ENCODE peak calls at places on chromosomes 6 and 20, in six cellular contexts. C is astrocyte of the spinal cord, N is hepatocyte, I is endothelial cell of umbilical vein, T is heart left ventricle, E is sigmoid colon. B is an unnamed sample.
A peak's percentile ranks its signal among the peaks of the same experiment; 100 is the strongest.

GRCh38 chr6:56204134-56204533 is 43.2 kb downstream of the COL21A1 start:
- DNase-seq in C (no peak), N (no peak), I (no peak), T (no peak), E (no peak), B (no peak)

GRCh38 chr6:40532349-40533028 is 54.7 kb downstream of the LRFN2 start:
- DNase-seq in C (no peak), N (no peak), I (no peak), T (no peak), E (no peak), B (no peak)

GRCh38 chr6:113642714-113643442 is 214.3 kb upstream of the MARCKS start:
- DNase-seq in C (no peak), N (peak; percentile 94), I (peak; percentile 57), T (peak; percentile 24), E (no peak), B (no peak)

GRCh38 chr6:41578714-41579610 is 32.8 kb downstream of the FOXP4 start:
- DNase-seq in C (peak; percentile 14), N (no peak), I (no peak), T (no peak), E (no peak), B (no peak)

GRCh38 chr6:139881251-139881650 is 506.8 kb upstream of the CITED2 start:
- DNase-seq in C (no peak), N (no peak), I (no peak), T (no peak), E (no peak), B (no peak)

GRCh38 chr20:60529149-60529548 is 570.9 kb downstream of the CDH26 start:
- DNase-seq in C (no peak), N (no peak), I (no peak), T (no peak), E (no peak), B (no peak)

GRCh38 chr20:56592817-56593216 is 36.3 kb upstream of the TFAP2C start:
- DNase-seq in C (no peak), N (no peak), I (no peak), T (no peak), E (no peak), B (no peak)

GRCh38 chr20:1949711-1950110 is 44.1 kb downstream of the PDYN start:
- DNase-seq in C (no peak), N (no peak), I (no peak), T (no peak), E (peak; percentile 61), B (no peak)

GRCh38 chr6:29510202-29510601 is 22.4 kb upstream of the MAS1L start:
- DNase-seq in C (peak; percentile 3), N (no peak), I (no peak), T (no peak), E (no peak), B (no peak)

GRCh38 chr6:151240036-151240685 is 394 bp downstream of the AKAP12 start:
- DNase-seq in C (peak; percentile 88), N (peak; percentile 83), I (peak; percentile 73), T (peak; percentile 90), E (peak; percentile 97), B (no peak)

GRCh38 chr20:59004493-59004762 is 2.6 kb downstream of the CTSZ start:
- DNase-seq in C (no peak), N (no peak), I (no peak), T (peak; percentile 73), E (peak; percentile 80), B (no peak)

GRCh38 chr6:143337201-143337949 is 113.1 kb downstream of the ADAT2 start:
- DNase-seq in C (no peak), N (peak; percentile 38), I (peak; percentile 31), T (peak; percentile 52), E (no peak), B (no peak)

GRCh38 chr6:75505426-75505825 is 11.8 kb upstream of the FILIP1 start:
- DNase-seq in C (no peak), N (no peak), I (peak; percentile 28), T (no peak), E (no peak), B (no peak)

GRCh38 chr20:64229537-64230061 is 25.9 kb upstream of the PCMTD2 start:
- DNase-seq in C (no peak), N (peak; percentile 59), I (no peak), T (peak; percentile 7), E (no peak), B (no peak)

GRCh38 chr6:90403489-90404381 is 107.1 kb upstream of the BACH2 start:
- DNase-seq in C (peak; percentile 86), N (peak; percentile 68), I (no peak), T (peak; percentile 49), E (no peak), B (no peak)

GRCh38 chr20:2700913-2701620 is 8.5 kb downstream of the EBF4 start:
- DNase-seq in C (no peak), N (no peak), I (no peak), T (no peak), E (no peak), B (no peak)

GRCh38 chr20:4873396-4873795 is 127.9 kb downstream of the SLC23A2 start:
- DNase-seq in C (no peak), N (no peak), I (no peak), T (no peak), E (no peak), B (no peak)

GRCh38 chr6:144330588-144330987 is 45.5 kb downstream of the UTRN start:
- DNase-seq in C (no peak), N (peak; percentile 61), I (no peak), T (no peak), E (no peak), B (no peak)

GRCh38 chr20:60071965-60072364 is 113.7 kb downstream of the CDH26 start:
- DNase-seq in C (peak; percentile 34), N (no peak), I (no peak), T (no peak), E (no peak), B (no peak)

GRCh38 chr6:43796910-43797890 is 27.2 kb downstream of the VEGFA start:
- DNase-seq in C (no peak), N (no peak), I (no peak), T (no peak), E (no peak), B (no peak)

GRCh38 chr6:159693128-159693893 is at the start of gene SOD2:
- DNase-seq in C (peak; percentile 81), N (peak; percentile 92), I (peak; percentile 84), T (peak; percentile 92), E (peak; percentile 93), B (no peak)

GRCh38 chr20:63536241-63536977 is 767 bp downstream of the PTK6 start:
- DNase-seq in C (peak; percentile 37), N (no peak), I (no peak), T (peak; percentile 33), E (no peak), B (no peak)

GRCh38 chr6:19803331-19804330 is 33.5 kb upstream of the ID4 start:
- DNase-seq in C (peak; percentile 37), N (peak; percentile 18), I (no peak), T (no peak), E (no peak), B (no peak)

GRCh38 chr20:41639630-41640029 is 21.5 kb upstream of the CHD6 start:
- DNase-seq in C (no peak), N (no peak), I (no peak), T (no peak), E (no peak), B (no peak)

GRCh38 chr6:98366406-98366805 is 468.0 kb upstream of the POU3F2 start:
- DNase-seq in C (no peak), N (no peak), I (no peak), T (no peak), E (no peak), B (no peak)

GRCh38 chr6:33320315-33321181 is 3.0 kb upstream of the ZBTB22 start:
- DNase-seq in C (peak; percentile 87), N (peak; percentile 44), I (peak; percentile 66), T (peak; percentile 68), E (peak; percentile 82), B (no peak)

GRCh38 chr6:147954938-147955337 is 387.7 kb upstream of the SASH1 start:
- DNase-seq in C (no peak), N (no peak), I (no peak), T (no peak), E (no peak), B (no peak)

GRCh38 chr6:28312939-28313338 is 23.0 kb downstream of the ZSCAN31 start:
- DNase-seq in C (no peak), N (no peak), I (no peak), T (no peak), E (no peak), B (no peak)

GRCh38 chr20:62371588-62372041 is 4.5 kb upstream of the LAMA5 start:
- DNase-seq in C (no peak), N (no peak), I (no peak), T (no peak), E (no peak), B (no peak)

GRCh38 chr6:31197559-31198305 is 27.2 kb upstream of the POU5F1 start:
- DNase-seq in C (peak; percentile 81), N (peak; percentile 90), I (peak; percentile 74), T (peak; percentile 95), E (peak; percentile 95), B (no peak)
- TF ChIP-seq CTCF in C (no peak), N (no peak), I (no peak), T (no peak), E (no peak), B (peak; percentile 12)

GRCh38 chr6:79928478-79928998 is 18.8 kb downstream of the ELOVL4 start:
- DNase-seq in C (no peak), N (no peak), I (no peak), T (no peak), E (no peak), B (no peak)
- H3K4me3 ChIP-seq in C (no peak overlapping the region), N (no peak overlapping the region), I (no peak overlapping the region), T (no peak overlapping the region), E (no peak overlapping the region), B (no peak overlapping the region)

DNA sequence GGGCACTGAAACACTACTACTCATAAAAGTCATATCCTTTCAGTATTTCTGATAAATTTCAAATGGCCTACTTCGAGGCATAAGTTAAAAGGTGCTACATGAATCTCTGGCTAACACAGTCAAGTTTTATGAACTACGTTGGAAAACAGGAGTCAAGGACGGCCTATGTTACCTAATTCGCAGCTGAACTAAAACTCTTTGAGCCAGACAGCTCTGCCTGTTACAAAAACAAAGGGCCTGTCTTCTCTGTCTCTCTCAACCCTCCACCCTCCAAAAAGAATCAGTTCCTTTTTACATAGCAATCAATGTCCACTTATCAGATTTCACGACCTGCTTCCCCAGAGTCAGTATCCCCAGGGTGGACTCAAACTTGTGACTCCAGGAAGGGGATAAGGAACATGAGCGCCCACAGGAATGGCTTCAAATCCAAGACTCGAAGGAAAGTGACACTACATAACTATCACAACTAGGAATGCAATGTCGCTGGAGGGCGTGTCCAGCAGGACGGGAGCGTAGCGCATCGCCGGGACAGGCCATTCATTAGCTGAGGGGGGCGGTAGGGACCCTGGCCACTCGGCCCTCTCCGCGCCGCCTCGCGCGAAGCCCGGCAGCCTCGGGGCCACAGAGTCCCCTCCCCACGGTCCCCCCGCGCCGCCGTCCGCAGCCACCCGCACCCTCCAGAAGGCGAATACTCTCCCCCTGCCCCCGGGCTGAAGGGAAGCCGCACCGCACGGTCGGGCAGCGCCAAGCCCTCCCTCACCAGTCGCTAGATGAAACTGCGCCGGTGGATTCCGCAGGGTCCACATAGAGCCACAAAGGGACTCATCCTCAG is 526 bp downstream of the IBTK start:
- DNase-seq in C (peak; percentile 40), N (peak; percentile 84), I (peak; percentile 73), T (peak; percentile 74), E (peak; percentile 70), B (no peak)
- TF ChIP-seq CTCF in C (no peak), N (no peak), I (no peak), T (peak; percentile 2), E (no peak), B (no peak)

GRCh38 chr6:154229796-154230195 is 126.8 kb downstream of the IPCEF1 start:
- DNase-seq in C (no peak), N (no peak), I (no peak), T (no peak), E (no peak), B (no peak)
- H3K4me3 ChIP-seq in C (no peak overlapping the region), N (no peak overlapping the region), I (no peak overlapping the region), T (no peak overlapping the region), E (no peak overlapping the region), B (no peak overlapping the region)

B was measured in epithelial cell of proximal tubule.